ENCODE peak calls at places on chromosomes 4 and X, in five cellular contexts. Y is M059J, C is HFF-Myc, I is NCI-H345, G is H7. H is an unnamed sample.

GRCh38 chr4:147791870-147792269 is 60.0 kb downstream of the ARHGAP10 start:
- DNase-seq in I (no peak), C (no peak), G (no peak), Y (no peak), H (no peak)

GRCh38 chr4:4787421-4787820 is 72.0 kb upstream of the MSX1 start:
- DNase-seq in C (no peak), G (no peak), I (no peak), Y (no peak), H (no peak)

GRCh38 chr4:156169861-156170260 is 216.2 kb upstream of the CTSO start:
- DNase-seq in Y (peak), G (no peak), I (no peak), C (no peak), H (no peak)

GRCh38 chr4:149796381-149796780 is 19.3 kb downstream of the IQCM start:
- DNase-seq in Y (peak), C (no peak), G (no peak), I (no peak), H (no peak)

GRCh38 chr4:77745792-77746191 is 73.4 kb downstream of the CNOT6L start:
- DNase-seq in G (no peak), I (no peak), Y (no peak), C (no peak), H (no peak)

GRCh38 chr4:38368612-38369011 is 295.4 kb upstream of the KLF3 start:
- DNase-seq in C (no peak), G (no peak), I (no peak), Y (peak), H (no peak)

GRCh38 chr4:73019462-73020047 is 50.0 kb downstream of the COX18 start:
- DNase-seq in C (no peak), I (peak), Y (peak), G (peak), H (peak)

GRCh38 chr4:15455290-15455689 is 14.4 kb upstream of the CC2D2A start:
- DNase-seq in C (no peak), Y (no peak), G (no peak), I (no peak), H (no peak)

GRCh38 chr4:3871181-3871852 is 105.1 kb downstream of the ADRA2C start:
- DNase-seq in C (no peak), I (no peak), G (peak), Y (no peak), H (no peak)

GRCh38 chrX:41033299-41033698 is 51.9 kb upstream of the USP9X start:
- DNase-seq in I (no peak), C (no peak), Y (peak), G (no peak), H (no peak)

GRCh38 chr4:75920327-75920726 is 18.1 kb upstream of the PPEF2 start:
- DNase-seq in G (no peak), I (no peak), Y (no peak), C (no peak), H (no peak)

GRCh38 chr4:156322592-156322991 is 368.9 kb upstream of the CTSO start:
- DNase-seq in C (peak), Y (peak), G (no peak), I (no peak), H (no peak)

GRCh38 chr4:81913427-81913878 is 441.7 kb upstream of the RASGEF1B start:
- DNase-seq in C (peak), I (no peak), Y (peak), G (peak), H (peak)

GRCh38 chr4:41550308-41550707 is 12.4 kb downstream of the LIMCH1 start:
- DNase-seq in Y (peak), C (no peak), I (no peak), G (no peak), H (no peak)

GRCh38 chrX:11438767-11439166 is 145.6 kb downstream of the AMELX start:
- DNase-seq in I (no peak), C (no peak), Y (no peak), G (no peak), H (no peak)

GRCh38 chrX:80876877-80877276 is 67.2 kb upstream of the BRWD3 start:
- DNase-seq in I (peak), Y (peak), G (peak), C (no peak), H (peak)

GRCh38 chr4:102761478-102761790 is 666 bp upstream of the MANBA start:
- DNase-seq in G (no peak), C (no peak), Y (peak), I (no peak), H (no peak)

GRCh38 chr4:54165011-54165410 is 64.1 kb upstream of the PDGFRA start:
- DNase-seq in Y (peak), I (no peak), G (no peak), C (no peak), H (no peak)